ENCODE peak calls at places on chromosomes 11 and 22, in nine cellular contexts. G is A549, A is GM23338, Z is astrocyte of the cerebellum, X is thoracic aorta, D is GM12865, P is heart left ventricle, S is lower lobe of right lung, T is PC-9. Q is an unnamed sample.

GRCh38 chr22:22753526-22754267 is 109.3 kb downstream of the GGTLC2 start:
- DNase-seq in X (no peak), P (peak; percentile 39), Z (no peak), A (peak; percentile 86), S (no peak), T (peak; percentile 17), D (peak; percentile 64), G (peak; percentile 74), Q (peak; percentile 87)

GRCh38 chr11:27718346-27718852 is 18.1 kb upstream of the BDNF start:
- DNase-seq in S (no peak), A (peak; percentile 93), P (no peak), X (no peak), D (no peak), Z (no peak), T (peak; percentile 55), G (peak; percentile 76), Q (no peak)

GRCh38 chr22:45208993-45209838 is 31.5 kb downstream of the KIAA0930 start:
- DNase-seq in D (no peak), S (no peak), Z (no peak), X (peak; percentile 34), G (no peak), T (no peak), P (no peak), A (peak; percentile 75), Q (no peak)

GRCh38 chr11:71180694-71181466 is 71.5 kb downstream of the SHANK2 start:
- DNase-seq in D (no peak), Z (no peak), S (no peak), X (no peak), T (no peak), P (no peak), G (no peak), A (no peak), Q (no peak)

GRCh38 chr11:11403763-11404725 is 51.0 kb upstream of the CSNK2A3 start:
- DNase-seq in A (peak; percentile 50), Z (peak; percentile 56), S (peak; percentile 61), D (no peak), P (peak; percentile 51), X (no peak), G (no peak), T (no peak), Q (no peak)

GRCh38 chr11:94141511-94142307 is 13.1 kb downstream of the PANX1 start:
- DNase-seq in S (no peak), D (no peak), G (no peak), X (no peak), P (no peak), T (no peak), A (no peak), Z (no peak), Q (no peak)

GRCh38 chr22:24950272-24950902 is 2.1 kb upstream of the KIAA1671 start:
- DNase-seq in Z (no peak), G (no peak), T (no peak), P (no peak), D (peak; percentile 12), A (peak; percentile 96), X (no peak), S (no peak), Q (no peak)

GRCh38 chr22:37197451-37198289 is 9.6 kb upstream of the C1QTNF6 start:
- DNase-seq in G (peak; percentile 91), A (no peak), P (peak; percentile 57), S (peak; percentile 71), X (no peak), D (no peak), T (peak; percentile 95), Z (no peak), Q (no peak)

GRCh38 chr11:112516261-112516660 is 255.6 kb upstream of the PLET1 start:
- DNase-seq in P (no peak), G (no peak), S (no peak), Z (no peak), D (no peak), A (no peak), X (no peak), T (no peak), Q (no peak)

GRCh38 chr11:22634897-22635629 is 9.4 kb upstream of the FANCF start:
- DNase-seq in G (no peak), Z (no peak), X (no peak), D (no peak), S (no peak), T (peak; percentile 22), P (peak; percentile 34), A (peak; percentile 51), Q (no peak)

GRCh38 chr22:44536411-44536810 is 38.4 kb upstream of the RTL6 start:
- DNase-seq in G (no peak), D (no peak), Z (no peak), X (no peak), S (no peak), A (no peak), P (no peak), T (no peak), Q (no peak)

GRCh38 chr11:57338152-57338551 is at the start of gene P2RX3:
- DNase-seq in A (no peak), D (no peak), T (no peak), P (peak; percentile 75), X (no peak), G (no peak), S (no peak), Z (no peak), Q (no peak)

GRCh38 chr11:57332694-57333440 is 2.8 kb downstream of the SSRP1 start:
- DNase-seq in S (no peak), A (no peak), G (no peak), D (no peak), P (no peak), Z (no peak), T (no peak), X (no peak), Q (no peak)

GRCh38 chr11:57336111-57336666 is 497 bp upstream of the SSRP1 start:
- DNase-seq in G (no peak), X (no peak), S (no peak), T (no peak), D (no peak), A (no peak), Z (no peak), P (no peak), Q (no peak)

GRCh38 chr11:57335023-57335342 is 709 bp downstream of the SSRP1 start:
- DNase-seq in G (no peak), A (no peak), Z (no peak), S (no peak), D (no peak), P (no peak), X (no peak), T (no peak), Q (no peak)

GRCh38 chr11:57335343-57336110 is at the start of gene SSRP1:
- DNase-seq in G (peak; percentile 92), S (peak; percentile 94), Z (peak; percentile 51), D (peak; percentile 94), X (peak; percentile 53), A (peak; percentile 93), T (peak; percentile 85), P (peak; percentile 94), Q (peak; percentile 92)
- TF ChIP-seq CTCF in G (no peak), S (no peak), Z (no peak), D (no peak), X (no peak), A (no peak), T (no peak), P (no peak), Q (peak; percentile 22)

DNA sequence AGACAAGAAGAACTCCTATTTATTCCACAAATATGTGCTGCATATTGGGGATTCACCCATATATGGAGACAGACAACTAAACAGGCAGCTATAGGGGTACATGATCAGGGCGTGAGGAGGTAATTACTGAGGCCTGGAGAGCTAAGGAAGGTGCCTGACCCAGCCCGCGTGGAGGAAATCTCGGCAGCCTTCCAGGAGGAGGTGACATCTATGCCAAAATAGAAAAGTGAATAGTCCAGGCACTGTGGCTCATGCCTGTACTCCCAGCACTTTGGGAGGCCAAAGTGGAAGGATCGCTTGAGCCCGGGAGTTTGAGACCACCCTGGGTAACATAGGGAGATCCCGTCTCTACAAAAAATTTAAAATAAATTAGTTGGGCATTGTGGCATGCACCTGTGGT is 13.6 kb downstream of the NIPSNAP1 start:
- DNase-seq in X (no peak), T (no peak), G (no peak), A (no peak), Z (no peak), S (no peak), D (no peak), P (no peak), Q (no peak)
- TF ChIP-seq CTCF in X (no peak), T (no peak), G (no peak), A (no peak), Z (no peak), S (no peak), D (no peak), P (no peak), Q (no peak)

DNA sequence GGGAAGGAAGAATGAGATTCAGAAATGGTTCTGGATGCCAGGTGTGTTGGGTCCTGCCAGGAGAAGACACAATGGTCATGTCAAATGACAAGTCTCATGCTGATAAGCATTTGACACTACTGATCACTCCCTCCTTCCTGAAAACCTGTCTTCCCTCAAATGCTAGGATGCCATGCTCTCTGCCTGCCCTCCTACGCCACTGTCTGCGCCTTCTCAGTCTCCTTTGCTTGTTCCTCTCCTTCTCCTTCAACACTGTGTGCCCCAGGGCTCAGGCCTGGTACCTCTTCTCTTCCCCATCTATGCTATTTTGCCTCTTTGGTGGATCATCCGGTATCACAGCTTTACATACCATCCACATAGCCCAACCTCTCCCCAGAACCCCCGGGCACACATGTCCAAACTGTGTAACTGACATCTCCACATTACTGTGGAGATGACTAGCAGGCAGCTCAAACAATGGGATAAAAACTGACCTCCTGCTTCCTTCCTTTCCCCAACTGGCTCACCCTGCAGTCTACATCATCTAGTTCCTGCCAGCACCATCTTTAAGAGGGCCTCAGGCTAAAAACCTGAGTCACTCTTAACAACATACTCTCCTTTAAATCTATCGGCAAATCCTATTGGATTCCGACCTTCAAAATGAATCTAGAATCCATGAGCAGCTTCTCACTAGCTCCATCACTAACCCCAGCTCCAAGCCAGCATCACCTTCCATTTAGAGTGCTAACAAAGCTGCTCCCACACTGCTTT is 8.2 kb downstream of the AP1B1 start:
- DNase-seq in P (no peak), A (no peak), Z (no peak), X (no peak), S (no peak), T (no peak), D (no peak), G (no peak), Q (no peak)
- TF ChIP-seq CTCF in P (no peak), A (no peak), Z (no peak), X (no peak), S (no peak), T (no peak), D (no peak), G (no peak), Q (no peak)

DNA sequence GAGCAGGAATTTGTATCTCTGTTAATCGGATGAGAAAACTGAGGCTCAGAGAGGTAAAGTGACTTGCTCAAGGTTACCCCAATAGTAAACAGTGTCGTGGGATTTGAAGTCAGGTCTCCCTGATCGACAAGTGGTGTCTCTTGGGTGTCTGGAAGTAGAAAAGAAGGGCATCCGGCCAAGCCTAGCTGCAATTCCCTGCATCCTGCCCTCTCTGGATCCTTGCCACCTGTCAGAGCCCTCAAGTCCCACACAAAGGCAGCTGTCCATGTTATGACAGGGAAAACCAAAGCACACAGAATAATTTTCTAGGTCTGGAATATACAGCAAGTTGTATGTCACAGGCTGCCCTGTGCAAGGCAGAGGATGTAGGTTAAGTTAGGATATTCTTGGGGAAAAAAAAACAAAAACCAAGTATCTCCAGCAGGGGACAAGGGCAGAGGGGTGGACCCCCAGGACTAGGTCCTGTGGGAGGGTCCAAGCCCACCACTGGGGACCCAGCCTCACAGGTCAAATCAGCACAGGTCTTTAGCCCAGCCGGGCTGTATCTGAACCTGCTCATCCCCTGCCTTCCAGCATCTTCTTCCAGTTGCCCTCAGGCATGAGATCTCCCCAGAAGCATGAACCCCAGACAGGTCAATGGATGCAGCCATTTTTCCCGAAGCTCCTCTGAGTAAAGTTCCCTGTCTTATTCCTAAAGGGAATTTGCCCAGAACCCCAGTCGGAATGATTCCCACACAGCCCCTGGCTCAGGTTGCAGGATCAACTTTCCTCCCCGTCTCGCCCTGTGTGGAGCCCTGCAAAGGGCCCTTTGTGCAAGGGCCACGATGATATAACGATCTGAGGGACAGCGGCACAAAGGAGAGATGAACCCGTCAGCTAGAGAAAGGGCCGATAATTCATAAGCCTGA is 15.1 kb downstream of the USH1C start:
- DNase-seq in P (no peak), A (no peak), G (no peak), Z (no peak), D (no peak), T (no peak), S (no peak), X (no peak), Q (no peak)
- TF ChIP-seq CTCF in P (no peak), A (no peak), G (no peak), Z (no peak), D (no peak), T (no peak), S (no peak), X (no peak), Q (no peak)

Q was measured in GM10248.